ENCODE peak calls at places on chromosome 6, in ten cellular contexts. One of them, this sample, is unnamed.

GRCh38 chr6:28378644-28379043 is 20.9 kb downstream of the ZSCAN12 start:
- DNase-seq in upper lobe of left lung: no peak
- DNase-seq in brain microvascular endothelial cell: no peak
- DNase-seq in BJ: no peak
- DNase-seq in RPMI7951: no peak
- DNase-seq in NCI-H460: no peak
- DNase-seq in cardiac fibroblast: no peak
- DNase-seq in G401: no peak
- DNase-seq in AG20443: no peak
- DNase-seq in ELR: no peak
- DNase-seq in this sample: no peak

GRCh38 chr6:158160932-158161539 is 7.0 kb downstream of the SERAC1 start:
- DNase-seq in upper lobe of left lung: no peak
- DNase-seq in brain microvascular endothelial cell: peak
- DNase-seq in BJ: no peak
- DNase-seq in RPMI7951: peak
- DNase-seq in NCI-H460: no peak
- DNase-seq in cardiac fibroblast: peak
- DNase-seq in G401: no peak
- DNase-seq in AG20443: no peak
- DNase-seq in ELR: peak
- DNase-seq in this sample: no peak

GRCh38 chr6:20302702-20303251 is 90.5 kb upstream of the MBOAT1 start:
- DNase-seq in upper lobe of left lung: no peak
- DNase-seq in brain microvascular endothelial cell: peak
- DNase-seq in BJ: no peak
- DNase-seq in RPMI7951: no peak
- DNase-seq in NCI-H460: no peak
- DNase-seq in cardiac fibroblast: no peak
- DNase-seq in G401: no peak
- DNase-seq in AG20443: no peak
- DNase-seq in ELR: peak
- DNase-seq in this sample: no peak

GRCh38 chr6:66568271-66568670 is 861.2 kb upstream of the EYS start:
- DNase-seq in upper lobe of left lung: no peak
- DNase-seq in brain microvascular endothelial cell: no peak
- DNase-seq in BJ: no peak
- DNase-seq in RPMI7951: no peak
- DNase-seq in NCI-H460: no peak
- DNase-seq in cardiac fibroblast: no peak
- DNase-seq in G401: no peak
- DNase-seq in AG20443: no peak
- DNase-seq in ELR: no peak
- DNase-seq in this sample: no peak

GRCh38 chr6:53344993-53345392 is 3.8 kb downstream of the ELOVL5 start:
- DNase-seq in upper lobe of left lung: no peak
- DNase-seq in brain microvascular endothelial cell: no peak
- DNase-seq in BJ: no peak
- DNase-seq in RPMI7951: no peak
- DNase-seq in NCI-H460: no peak
- DNase-seq in cardiac fibroblast: no peak
- DNase-seq in G401: no peak
- DNase-seq in AG20443: no peak
- DNase-seq in ELR: no peak
- DNase-seq in this sample: no peak

GRCh38 chr6:63764318-63764916 is 128.8 kb downstream of the PHF3 start:
- DNase-seq in upper lobe of left lung: no peak
- DNase-seq in brain microvascular endothelial cell: no peak
- DNase-seq in BJ: no peak
- DNase-seq in RPMI7951: peak
- DNase-seq in NCI-H460: peak
- DNase-seq in cardiac fibroblast: peak
- DNase-seq in G401: peak
- DNase-seq in AG20443: no peak
- DNase-seq in ELR: peak
- DNase-seq in this sample: peak

GRCh38 chr6:15207923-15208322 is 37.9 kb upstream of the JARID2 start:
- DNase-seq in upper lobe of left lung: no peak
- DNase-seq in brain microvascular endothelial cell: peak
- DNase-seq in BJ: no peak
- DNase-seq in RPMI7951: peak
- DNase-seq in NCI-H460: no peak
- DNase-seq in cardiac fibroblast: peak
- DNase-seq in G401: no peak
- DNase-seq in AG20443: peak
- DNase-seq in ELR: peak
- DNase-seq in this sample: no peak

GRCh38 chr6:112927641-112928040 is 580.5 kb downstream of the RFPL4B start:
- DNase-seq in upper lobe of left lung: no peak
- DNase-seq in brain microvascular endothelial cell: no peak
- DNase-seq in BJ: no peak
- DNase-seq in RPMI7951: peak
- DNase-seq in NCI-H460: no peak
- DNase-seq in cardiac fibroblast: no peak
- DNase-seq in G401: no peak
- DNase-seq in AG20443: no peak
- DNase-seq in ELR: peak
- DNase-seq in this sample: no peak

GRCh38 chr6:7542878-7543394 is 1.5 kb downstream of the DSP start:
- DNase-seq in upper lobe of left lung: peak
- DNase-seq in brain microvascular endothelial cell: peak
- DNase-seq in BJ: peak
- DNase-seq in RPMI7951: no peak
- DNase-seq in NCI-H460: no peak
- DNase-seq in cardiac fibroblast: peak
- DNase-seq in G401: peak
- DNase-seq in AG20443: peak
- DNase-seq in ELR: peak
- DNase-seq in this sample: peak

GRCh38 chr6:158399040-158399700 is 86.9 kb downstream of the TULP4 start:
- DNase-seq in upper lobe of left lung: peak
- DNase-seq in brain microvascular endothelial cell: no peak
- DNase-seq in BJ: no peak
- DNase-seq in RPMI7951: no peak
- DNase-seq in NCI-H460: no peak
- DNase-seq in cardiac fibroblast: no peak
- DNase-seq in G401: no peak
- DNase-seq in AG20443: no peak
- DNase-seq in ELR: no peak
- DNase-seq in this sample: no peak

GRCh38 chr6:170096191-170096802 is 194.6 kb downstream of the DLL1 start:
- DNase-seq in upper lobe of left lung: no peak
- DNase-seq in brain microvascular endothelial cell: no peak
- DNase-seq in BJ: no peak
- DNase-seq in RPMI7951: no peak
- DNase-seq in NCI-H460: no peak
- DNase-seq in cardiac fibroblast: no peak
- DNase-seq in G401: no peak
- DNase-seq in AG20443: no peak
- DNase-seq in ELR: no peak
- DNase-seq in this sample: no peak

GRCh38 chr6:162385980-162386379 is 341.6 kb downstream of the PRKN start:
- DNase-seq in upper lobe of left lung: no peak
- DNase-seq in brain microvascular endothelial cell: peak
- DNase-seq in BJ: no peak
- DNase-seq in RPMI7951: no peak
- DNase-seq in NCI-H460: no peak
- DNase-seq in cardiac fibroblast: peak
- DNase-seq in G401: no peak
- DNase-seq in AG20443: no peak
- DNase-seq in ELR: peak
- DNase-seq in this sample: peak

GRCh38 chr6:29965873-29966601 is 23.7 kb downstream of the HLA-A start:
- DNase-seq in upper lobe of left lung: peak
- DNase-seq in brain microvascular endothelial cell: no peak
- DNase-seq in BJ: no peak
- DNase-seq in RPMI7951: peak
- DNase-seq in NCI-H460: peak
- DNase-seq in cardiac fibroblast: peak
- DNase-seq in G401: peak
- DNase-seq in AG20443: peak
- DNase-seq in ELR: peak
- DNase-seq in this sample: peak

GRCh38 chr6:125020385-125020784 is 58.1 kb downstream of the RNF217 start:
- DNase-seq in upper lobe of left lung: no peak
- DNase-seq in brain microvascular endothelial cell: no peak
- DNase-seq in BJ: peak
- DNase-seq in RPMI7951: peak
- DNase-seq in NCI-H460: no peak
- DNase-seq in cardiac fibroblast: peak
- DNase-seq in G401: no peak
- DNase-seq in AG20443: peak
- DNase-seq in ELR: no peak
- DNase-seq in this sample: peak

GRCh38 chr6:24520929-24521546 is 26.3 kb downstream of the ALDH5A1 start:
- DNase-seq in upper lobe of left lung: peak
- DNase-seq in brain microvascular endothelial cell: peak
- DNase-seq in BJ: no peak
- DNase-seq in RPMI7951: peak
- DNase-seq in NCI-H460: peak
- DNase-seq in cardiac fibroblast: peak
- DNase-seq in G401: peak
- DNase-seq in AG20443: peak
- DNase-seq in ELR: peak
- DNase-seq in this sample: peak

GRCh38 chr6:54335871-54336270 is 27.6 kb downstream of the TINAG start:
- DNase-seq in upper lobe of left lung: no peak
- DNase-seq in brain microvascular endothelial cell: peak
- DNase-seq in BJ: peak
- DNase-seq in RPMI7951: peak
- DNase-seq in NCI-H460: peak
- DNase-seq in cardiac fibroblast: peak
- DNase-seq in G401: no peak
- DNase-seq in AG20443: peak
- DNase-seq in ELR: peak
- DNase-seq in this sample: peak

GRCh38 chr6:139376604-139377218 is 2.3 kb upstream of the CITED2 start:
- DNase-seq in upper lobe of left lung: peak
- DNase-seq in brain microvascular endothelial cell: no peak
- DNase-seq in BJ: no peak
- DNase-seq in RPMI7951: peak
- DNase-seq in NCI-H460: peak
- DNase-seq in cardiac fibroblast: peak
- DNase-seq in G401: peak
- DNase-seq in AG20443: peak
- DNase-seq in ELR: peak
- DNase-seq in this sample: peak

GRCh38 chr6:22322103-22322882 is 25.5 kb upstream of the PRL start:
- DNase-seq in upper lobe of left lung: no peak
- DNase-seq in brain microvascular endothelial cell: no peak
- DNase-seq in BJ: no peak
- DNase-seq in RPMI7951: no peak
- DNase-seq in NCI-H460: no peak
- DNase-seq in cardiac fibroblast: no peak
- DNase-seq in G401: no peak
- DNase-seq in AG20443: no peak
- DNase-seq in ELR: no peak
- DNase-seq in this sample: no peak

GRCh38 chr6:154276810-154277577 is 79.6 kb downstream of the IPCEF1 start:
- DNase-seq in upper lobe of left lung: no peak
- DNase-seq in brain microvascular endothelial cell: no peak
- DNase-seq in BJ: no peak
- DNase-seq in RPMI7951: peak
- DNase-seq in NCI-H460: peak
- DNase-seq in cardiac fibroblast: peak
- DNase-seq in G401: peak
- DNase-seq in AG20443: peak
- DNase-seq in ELR: peak
- DNase-seq in this sample: peak

GRCh38 chr6:26501482-26501986 is 1.4 kb downstream of the BTN1A1 start:
- DNase-seq in upper lobe of left lung: peak
- DNase-seq in brain microvascular endothelial cell: no peak
- DNase-seq in BJ: no peak
- DNase-seq in RPMI7951: peak
- DNase-seq in NCI-H460: no peak
- DNase-seq in cardiac fibroblast: peak
- DNase-seq in G401: peak
- DNase-seq in AG20443: peak
- DNase-seq in ELR: no peak
- DNase-seq in this sample: no peak

GRCh38 chr6:105474234-105474633 is 71.4 kb upstream of the PREP start:
- DNase-seq in upper lobe of left lung: no peak
- DNase-seq in brain microvascular endothelial cell: no peak
- DNase-seq in BJ: no peak
- DNase-seq in RPMI7951: no peak
- DNase-seq in NCI-H460: no peak
- DNase-seq in cardiac fibroblast: no peak
- DNase-seq in G401: no peak
- DNase-seq in AG20443: peak
- DNase-seq in ELR: no peak
- DNase-seq in this sample: no peak

GRCh38 chr6:37587776-37588744 is 88.4 kb upstream of the CCDC167 start:
- DNase-seq in upper lobe of left lung: no peak
- DNase-seq in brain microvascular endothelial cell: no peak
- DNase-seq in BJ: no peak
- DNase-seq in RPMI7951: no peak
- DNase-seq in NCI-H460: no peak
- DNase-seq in cardiac fibroblast: no peak
- DNase-seq in G401: no peak
- DNase-seq in AG20443: no peak
- DNase-seq in ELR: no peak
- DNase-seq in this sample: no peak

GRCh38 chr6:31407699-31408098 is 4.3 kb downstream of the MICA start:
- DNase-seq in upper lobe of left lung: no peak
- DNase-seq in brain microvascular endothelial cell: peak
- DNase-seq in BJ: peak
- DNase-seq in RPMI7951: peak
- DNase-seq in NCI-H460: no peak
- DNase-seq in cardiac fibroblast: peak
- DNase-seq in G401: no peak
- DNase-seq in AG20443: peak
- DNase-seq in ELR: peak
- DNase-seq in this sample: peak

GRCh38 chr6:33633084-33633461 is 12.0 kb downstream of the ITPR3 start:
- DNase-seq in upper lobe of left lung: no peak
- DNase-seq in brain microvascular endothelial cell: no peak
- DNase-seq in BJ: no peak
- DNase-seq in RPMI7951: no peak
- DNase-seq in NCI-H460: no peak
- DNase-seq in cardiac fibroblast: no peak
- DNase-seq in G401: no peak
- DNase-seq in AG20443: no peak
- DNase-seq in ELR: no peak
- DNase-seq in this sample: no peak

GRCh38 chr6:141956046-141956761 is 176.5 kb upstream of the GJE1 start:
- DNase-seq in upper lobe of left lung: no peak
- DNase-seq in brain microvascular endothelial cell: peak
- DNase-seq in BJ: no peak
- DNase-seq in RPMI7951: peak
- DNase-seq in NCI-H460: no peak
- DNase-seq in cardiac fibroblast: peak
- DNase-seq in G401: no peak
- DNase-seq in AG20443: peak
- DNase-seq in ELR: peak
- DNase-seq in this sample: peak

GRCh38 chr6:446418-447366 is 55.1 kb downstream of the IRF4 start:
- DNase-seq in upper lobe of left lung: no peak
- DNase-seq in brain microvascular endothelial cell: no peak
- DNase-seq in BJ: no peak
- DNase-seq in RPMI7951: no peak
- DNase-seq in NCI-H460: no peak
- DNase-seq in cardiac fibroblast: no peak
- DNase-seq in G401: no peak
- DNase-seq in AG20443: peak
- DNase-seq in ELR: no peak
- DNase-seq in this sample: peak

GRCh38 chr6:2498224-2498623 is 252.5 kb downstream of the MYLK4 start:
- DNase-seq in upper lobe of left lung: no peak
- DNase-seq in brain microvascular endothelial cell: no peak
- DNase-seq in BJ: no peak
- DNase-seq in RPMI7951: no peak
- DNase-seq in NCI-H460: no peak
- DNase-seq in cardiac fibroblast: no peak
- DNase-seq in G401: peak
- DNase-seq in AG20443: no peak
- DNase-seq in ELR: peak
- DNase-seq in this sample: peak

GRCh38 chr6:6517059-6517458 is 71.5 kb upstream of the LY86 start:
- DNase-seq in upper lobe of left lung: no peak
- DNase-seq in brain microvascular endothelial cell: no peak
- DNase-seq in BJ: no peak
- DNase-seq in RPMI7951: no peak
- DNase-seq in NCI-H460: no peak
- DNase-seq in cardiac fibroblast: no peak
- DNase-seq in G401: no peak
- DNase-seq in AG20443: no peak
- DNase-seq in ELR: no peak
- DNase-seq in this sample: no peak

This sample was measured in myocyte.